ENCODE peak calls at places on chromosomes 12 and 14, in ten cellular contexts. O is upper lobe of right lung; H is lower lobe of right lung; Q is kidney; S is CD4-positive, CD25-positive, alpha-beta regulatory T cell; I is left ventricle myocardium inferior; W is heart right ventricle; Y is aorta; R is cardiac muscle cell; X is HepG2. C is an unnamed sample. For H3K9me3, the result is how much of the 10 kb centered on the place peaks cover.

GRCh38 chr14:56378474-56378873 is 201.1 kb upstream of the TMEM260 start:
- DNase-seq in O (no peak), H (no peak), Q (no peak), S (no peak), I (no peak), W (no peak), Y (no peak), R (peak), X (no peak), C (no peak)

GRCh38 chr12:57729321-57729844 is 9.2 kb downstream of the AGAP2 start:
- DNase-seq in O (no peak), H (no peak), Q (no peak), S (no peak), I (no peak), W (no peak), Y (no peak), R (no peak), X (no peak), C (no peak)

GRCh38 chr12:127401536-127401935 is 865.4 kb upstream of the TMEM132C start:
- DNase-seq in O (no peak), H (no peak), Q (no peak), S (no peak), I (no peak), W (no peak), Y (no peak), R (no peak), X (no peak), C (no peak)

GRCh38 chr12:42960087-42960527 is 370.6 kb upstream of the PRICKLE1 start:
- DNase-seq in O (no peak), H (no peak), Q (no peak), S (no peak), I (no peak), W (no peak), Y (no peak), R (no peak), X (no peak), C (no peak)

GRCh38 chr14:89007906-89008305 is 183.5 kb downstream of the TTC8 start:
- DNase-seq in O (no peak), H (no peak), Q (no peak), S (no peak), I (no peak), W (no peak), Y (no peak), R (no peak), X (no peak), C (no peak)

GRCh38 chr12:29676676-29677075 is 107.1 kb downstream of the TMTC1 start:
- DNase-seq in O (no peak), H (no peak), Q (no peak), S (no peak), I (no peak), W (no peak), Y (no peak), R (no peak), X (no peak), C (no peak)

GRCh38 chr12:19894803-19895202 is 455.5 kb downstream of the AEBP2 start:
- DNase-seq in O (no peak), H (no peak), Q (no peak), S (no peak), I (no peak), W (no peak), Y (no peak), R (peak), X (no peak), C (no peak)

GRCh38 chr12:10690906-10691305 is 17.1 kb upstream of the STYK1 start:
- DNase-seq in O (no peak), H (no peak), Q (no peak), S (no peak), I (no peak), W (no peak), Y (no peak), R (no peak), X (no peak), C (no peak)

GRCh38 chr12:21666722-21667121 is 9.1 kb upstream of the LDHB start:
- DNase-seq in O (no peak), H (no peak), Q (no peak), S (no peak), I (no peak), W (no peak), Y (no peak), R (no peak), X (no peak), C (no peak)

GRCh38 chr12:87082756-87083155 is 826.6 kb upstream of the MGAT4C start:
- DNase-seq in O (no peak), H (no peak), Q (no peak), S (no peak), I (no peak), W (no peak), Y (no peak), R (no peak), X (no peak), C (no peak)

GRCh38 chr14:84108746-84109457 is 1421.0 kb upstream of the FLRT2 start:
- DNase-seq in O (no peak), H (no peak), Q (no peak), S (no peak), I (no peak), W (no peak), Y (no peak), R (peak), X (no peak), C (no peak)

GRCh38 chr12:113655919-113656318 is 184.2 kb upstream of the LHX5 start:
- DNase-seq in O (no peak), H (no peak), Q (no peak), S (no peak), I (no peak), W (no peak), Y (no peak), R (no peak), X (no peak), C (no peak)

GRCh38 chr14:95255013-95255412 is 64.7 kb downstream of the CLMN start:
- DNase-seq in O (no peak), H (no peak), Q (no peak), S (no peak), I (no peak), W (no peak), Y (no peak), R (no peak), X (no peak), C (no peak)

GRCh38 chr12:70482764-70483163 is 116.7 kb downstream of the KCNMB4 start:
- DNase-seq in O (no peak), H (no peak), Q (no peak), S (no peak), I (no peak), W (no peak), Y (no peak), R (no peak), X (no peak), C (no peak)

GRCh38 chr12:58539295-58539694 is 381.0 kb downstream of the LRIG3 start:
- DNase-seq in O (no peak), H (no peak), Q (no peak), S (no peak), I (no peak), W (no peak), Y (no peak), R (no peak), X (no peak), C (no peak)

GRCh38 chr14:67513631-67514108 is 19.4 kb upstream of the PLEKHH1 start:
- DNase-seq in O (no peak), H (no peak), Q (no peak), S (no peak), I (no peak), W (no peak), Y (no peak), R (no peak), X (no peak), C (no peak)

GRCh38 chr14:49940805-49941421 is 48.0 kb downstream of the ARF6 start:
- DNase-seq in O (no peak), H (no peak), Q (no peak), S (peak), I (no peak), W (no peak), Y (no peak), R (peak), X (no peak), C (no peak)

GRCh38 chr12:52209321-52209720 is 17.5 kb upstream of the KRT80 start:
- DNase-seq in O (peak), H (peak), Q (peak), S (no peak), I (no peak), W (no peak), Y (peak), R (no peak), X (no peak), C (no peak)

GRCh38 chr14:57812000-57812399 is 53.9 kb downstream of the SLC35F4 start:
- DNase-seq in O (no peak), H (no peak), Q (no peak), S (no peak), I (no peak), W (no peak), Y (no peak), R (no peak), X (no peak), C (no peak)

GRCh38 chr12:91863702-91864101 is 281.9 kb downstream of the BTG1 start:
- DNase-seq in O (no peak), H (no peak), Q (no peak), S (no peak), I (no peak), W (no peak), Y (no peak), R (no peak), X (no peak), C (no peak)

DNA sequence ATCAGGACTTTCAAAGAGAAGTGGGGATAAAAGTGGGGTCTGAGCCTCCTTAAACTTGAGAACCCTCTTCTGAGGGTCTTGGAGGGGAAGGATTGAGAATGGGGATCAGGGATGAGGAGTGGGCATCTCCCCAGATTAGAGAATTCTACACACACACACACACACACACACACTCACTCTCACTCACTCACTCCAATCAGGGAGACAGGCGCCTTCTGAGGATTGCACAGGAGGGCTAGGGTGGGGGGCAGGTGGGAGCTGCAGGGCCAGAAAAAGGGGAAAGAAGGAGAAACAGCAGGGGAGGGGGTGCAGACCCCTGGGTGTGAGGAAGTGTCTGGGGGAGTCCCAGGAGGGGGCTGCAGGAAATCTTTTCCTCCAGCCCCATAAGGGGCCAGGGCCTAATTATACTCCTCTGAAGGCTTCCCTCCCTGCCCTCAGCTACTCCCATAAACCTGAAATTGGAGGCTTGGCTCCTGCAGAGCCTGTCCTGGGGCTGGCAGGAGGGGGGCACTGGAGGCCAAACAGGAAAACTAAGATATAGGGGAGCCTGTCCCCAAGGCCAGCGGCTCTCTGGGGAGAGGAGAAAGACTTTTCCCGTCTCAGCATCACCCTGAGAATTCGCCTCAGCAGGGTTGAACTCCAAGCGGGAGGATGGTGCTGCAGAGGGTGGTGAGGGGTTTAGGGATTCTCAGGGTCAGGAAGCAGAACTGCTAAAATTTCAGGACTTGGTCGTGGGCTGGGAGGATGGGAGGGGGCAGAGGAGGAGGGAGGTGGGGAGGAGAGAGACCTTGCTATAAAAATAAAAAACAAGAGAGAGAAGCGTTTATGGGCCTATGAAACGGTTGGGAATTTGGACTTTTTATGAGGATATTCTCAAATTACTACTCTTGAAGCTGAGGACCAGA is 1.6 kb downstream of the HOXC9 start:
- DNase-seq in O (no peak), H (no peak), Q (no peak), S (no peak), I (no peak), W (no peak), Y (no peak), R (no peak), X (no peak), C (no peak)
- H3K4me3 ChIP-seq in O (no peak), H (no peak), Q (peak), S (no peak), I (no peak), W (no peak), Y (no peak), R (no peak), X (no peak), C (no peak)

GRCh38 chr12:54020587-54020969 is 7.7 kb upstream of the HOXC6 start:
- DNase-seq in O (no peak), H (no peak), Q (peak), S (no peak), I (no peak), W (no peak), Y (no peak), R (no peak), X (no peak), C (no peak)

GRCh38 chr12:54017845-54018607 is 9.2 kb downstream of the HOXC8 start:
- DNase-seq in O (peak), H (peak), Q (peak), S (peak), I (peak), W (peak), Y (peak), R (peak), X (no peak), C (peak)

GRCh38 chr12:54018608-54018984 is 9.6 kb upstream of the HOXC6 start:
- DNase-seq in O (no peak), H (no peak), Q (peak), S (no peak), I (no peak), W (no peak), Y (peak), R (no peak), X (no peak), C (peak)

GRCh38 chr12:54019924-54020586 is 8.2 kb upstream of the HOXC6 start:
- DNase-seq in O (no peak), H (no peak), Q (peak), S (no peak), I (no peak), W (peak), Y (no peak), R (no peak), X (no peak), C (no peak)

DNA sequence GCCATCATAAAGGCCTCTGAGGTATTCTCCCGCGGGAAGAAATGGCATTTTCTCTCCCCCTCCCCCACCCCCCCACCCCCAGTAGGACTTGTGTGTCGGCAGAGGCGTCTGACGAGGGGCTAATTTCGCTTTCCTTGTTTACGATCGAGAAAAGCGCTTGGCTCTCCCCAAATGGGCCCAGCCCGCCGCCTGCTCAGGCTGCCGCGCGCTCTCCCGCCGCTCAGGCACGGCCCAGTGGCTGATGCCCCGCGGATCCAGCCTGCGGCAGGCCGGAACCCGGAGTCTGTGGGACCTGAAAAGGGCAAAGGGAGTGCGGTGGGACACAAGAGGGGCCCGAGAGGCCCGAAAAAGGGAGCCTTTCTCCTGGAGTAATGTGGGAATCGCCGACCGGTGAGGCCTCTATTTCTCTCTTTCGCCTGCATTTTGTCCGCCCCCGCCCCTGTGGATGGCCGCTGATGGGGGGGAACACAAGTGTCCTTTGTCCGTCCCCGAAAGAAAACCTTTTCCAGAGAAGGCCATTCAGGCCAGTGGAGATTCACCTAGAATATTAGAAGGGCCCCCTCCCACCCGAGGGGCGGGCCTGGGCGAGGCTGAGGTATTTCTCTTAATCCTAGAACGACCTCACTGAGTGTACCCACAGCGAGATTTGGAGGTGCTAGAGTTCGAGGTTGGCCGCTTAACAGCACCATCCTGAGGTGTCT is 9.0 kb upstream of the HOXC6 start:
- DNase-seq in O (no peak), H (no peak), Q (peak), S (no peak), I (no peak), W (no peak), Y (no peak), R (no peak), X (no peak), C (no peak)
- H3K27ac ChIP-seq in O (peak), H (no peak), Q (peak), S (no peak), I (peak), W (peak), Y (peak), R (no peak), X (no peak), C (no peak)

GRCh38 chr12:34406228-34406995 is 384.1 kb downstream of the ALG10 start:
- DNase-seq in O (peak), H (peak), Q (peak), S (no peak), I (peak), W (no peak), Y (peak), R (no peak), X (no peak), C (peak)
- H3K9me3 ChIP-seq in O (under half), H (half or more), Q (under half), S (under half), I (half or more), W (under half), Y (under half), R (under half), X (half or more), C (under half)

DNA sequence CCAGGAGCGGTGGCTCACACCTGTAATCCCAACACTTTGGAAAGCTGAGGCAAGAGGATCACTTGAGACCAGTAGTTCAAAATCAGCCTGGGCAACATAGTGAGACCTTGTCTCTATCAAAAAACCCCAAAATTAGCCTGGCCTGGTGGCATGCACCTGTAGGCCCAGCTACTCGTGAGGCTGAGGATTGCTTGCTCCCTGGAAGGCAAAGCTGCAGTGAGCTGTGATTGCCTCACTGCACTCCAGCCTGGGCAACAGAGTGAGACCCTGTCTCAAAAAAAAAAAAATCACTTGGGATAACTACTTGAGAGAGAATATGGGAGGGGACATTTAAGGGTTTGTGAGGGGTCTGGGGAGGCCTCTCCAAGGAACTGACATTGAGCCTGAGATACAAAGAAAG is 109.0 kb downstream of the GPATCH2L start:
- DNase-seq in O (no peak), H (no peak), Q (no peak), S (no peak), I (no peak), W (no peak), Y (no peak), R (no peak), X (no peak), C (no peak)
- H3K4me3 ChIP-seq in O (no peak), H (no peak), Q (no peak), S (no peak), I (no peak), W (no peak), Y (no peak), R (no peak), X (no peak), C (no peak)

GRCh38 chr12:79455314-79455713 is 235.4 kb downstream of the PAWR start:
- DNase-seq in O (no peak), H (no peak), Q (no peak), S (no peak), I (no peak), W (no peak), Y (no peak), R (peak), X (no peak), C (no peak)
- H3K27ac ChIP-seq in O (no peak), H (no peak), Q (no peak), S (no peak), I (no peak), W (no peak), Y (no peak), R (no peak), X (no peak), C (no peak)

DNA sequence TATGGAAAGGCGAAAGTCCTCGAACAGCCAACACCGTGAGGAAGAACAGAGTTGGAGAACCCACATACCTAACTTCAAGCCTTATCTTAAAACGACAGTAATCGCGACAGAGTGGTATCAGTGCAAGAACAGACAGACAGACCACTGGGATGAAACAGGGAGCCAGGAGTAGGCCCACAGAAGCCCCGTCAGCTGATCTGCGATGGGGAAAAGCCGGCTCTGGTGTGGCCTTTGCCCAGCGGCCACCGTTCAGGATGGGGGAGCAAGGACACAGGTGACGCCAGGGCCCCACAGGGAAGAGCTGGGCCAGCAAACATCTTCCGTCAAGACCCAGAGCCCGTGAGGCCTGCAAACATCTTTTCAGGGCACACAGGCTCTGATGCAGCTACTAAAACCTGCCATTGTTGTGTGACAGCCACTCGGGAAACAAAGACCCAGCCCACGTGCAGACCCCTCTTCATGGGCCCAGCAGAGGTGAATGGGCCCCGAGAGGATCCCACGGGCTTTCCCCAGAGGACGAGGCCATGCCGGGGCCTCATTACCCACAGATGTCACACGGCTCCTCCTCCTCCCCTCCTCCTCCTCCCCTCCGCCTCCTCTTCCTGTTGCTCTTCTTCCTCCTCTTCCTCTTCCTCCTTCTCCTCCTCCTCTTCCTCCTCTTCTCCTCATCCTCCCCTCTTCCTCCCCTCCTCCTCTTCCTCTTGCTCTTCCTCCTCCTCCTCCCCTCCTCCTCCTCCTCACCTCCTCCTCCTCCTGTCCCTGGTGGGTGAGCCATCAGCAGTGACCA is 277.7 kb downstream of the ADGRD1 start:
- DNase-seq in O (no peak), H (peak), Q (peak), S (no peak), I (no peak), W (no peak), Y (peak), R (no peak), X (no peak), C (no peak)
- H3K9me3 ChIP-seq in O (under half), H (under half), Q (under half), S (under half), I (under half), W (under half), Y (under half), R (under half), X (under half), C (under half)

DNA sequence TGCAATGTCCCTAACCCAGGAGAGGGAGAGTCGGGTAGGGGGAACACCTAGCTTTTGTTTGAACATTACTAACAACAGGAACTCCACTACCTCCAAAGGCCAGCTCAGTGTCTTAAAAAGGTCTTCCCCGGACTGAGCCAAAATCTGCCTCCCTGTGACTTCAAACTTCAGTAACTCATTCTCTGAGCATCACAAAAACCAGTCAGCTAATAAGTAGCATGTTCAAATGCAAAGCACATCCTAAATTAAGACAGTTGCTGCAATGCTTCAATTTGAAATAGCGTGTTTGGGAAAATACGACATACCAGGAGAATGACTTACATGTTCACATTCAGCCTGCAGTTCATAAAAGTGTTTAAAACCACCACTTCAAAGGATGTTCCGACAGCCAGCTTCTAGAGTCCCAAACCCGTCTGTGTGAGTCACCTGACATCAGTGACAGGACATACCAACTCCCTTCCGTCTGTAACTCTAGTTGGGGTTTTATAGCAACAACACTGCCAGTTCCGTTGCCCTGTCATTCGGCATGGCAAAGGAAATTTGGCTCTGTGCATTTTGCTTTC is 13.0 kb downstream of the ZFP36L1 start:
- DNase-seq in O (no peak), H (no peak), Q (no peak), S (peak), I (no peak), W (no peak), Y (no peak), R (peak), X (peak), C (no peak)
- H3K4me3 ChIP-seq in O (no peak), H (no peak), Q (no peak), S (peak), I (no peak), W (no peak), Y (no peak), R (no peak), X (peak), C (no peak)

GRCh38 chr12:69360348-69360672 is 767 bp downstream of the YEATS4 start:
- DNase-seq in O (no peak), H (no peak), Q (no peak), S (no peak), I (no peak), W (no peak), Y (no peak), R (no peak), X (no peak), C (no peak)
- H3K27ac ChIP-seq in O (peak), H (peak), Q (peak), S (peak), I (peak), W (peak), Y (no peak), R (peak), X (peak), C (no peak)